ENCODE peak calls at places on chromosomes 1 and 21, in ten cellular contexts. Y is naive B cell; U is naive thymus-derived CD4-positive, alpha-beta T cell; F is lower lobe of right lung; R is gastroesophageal sphincter; D is left colon; C is Right ventricle myocardium superior; X is right lobe of liver; E is foreskin keratinocyte; G is GM12878. W is an unnamed sample.

GRCh38 chr1:21046132-21046531 is 130.6 kb downstream of the EIF4G3 start:
- ATAC-seq in Y (no peak), U (no peak), F (no peak), R (no peak), D (peak), C (no peak), X (no peak), E (no peak), G (no peak), W (no peak)

GRCh38 chr1:165116732-165117131 is 239.8 kb downstream of the LMX1A start:
- ATAC-seq in Y (no peak), U (no peak), F (no peak), R (peak), D (no peak), C (no peak), X (no peak), E (peak), G (no peak), W (no peak)

GRCh38 chr1:97745912-97746311 is 174.9 kb downstream of the DPYD start:
- ATAC-seq in Y (no peak), U (no peak), F (no peak), R (no peak), D (no peak), C (no peak), X (no peak), E (peak), G (no peak), W (no peak)

GRCh38 chr1:12029720-12030339 is 10.5 kb downstream of the MIIP start:
- ATAC-seq in Y (peak), U (no peak), F (no peak), R (no peak), D (no peak), C (no peak), X (no peak), E (no peak), G (peak), W (peak)

GRCh38 chr1:94828251-94828650 is 8.1 kb downstream of the SLC44A3 start:
- ATAC-seq in Y (no peak), U (no peak), F (no peak), R (no peak), D (no peak), C (no peak), X (no peak), E (peak), G (no peak), W (no peak)

GRCh38 chr1:21289127-21289526 is 1.1 kb downstream of the ECE1 start:
- ATAC-seq in Y (no peak), U (no peak), F (no peak), R (no peak), D (no peak), C (no peak), X (no peak), E (no peak), G (no peak), W (no peak)

GRCh38 chr1:36580524-36580923 is 97.8 kb upstream of the CSF3R start:
- ATAC-seq in Y (no peak), U (no peak), F (no peak), R (no peak), D (no peak), C (no peak), X (no peak), E (no peak), G (no peak), W (no peak)

GRCh38 chr1:50183734-50184133 is 75.0 kb downstream of the ELAVL4 start:
- ATAC-seq in Y (no peak), U (no peak), F (no peak), R (no peak), D (no peak), C (peak), X (no peak), E (no peak), G (no peak), W (no peak)

GRCh38 chr21:17554619-17555472 is 42.0 kb downstream of the CXADR start:
- ATAC-seq in Y (no peak), U (no peak), F (no peak), R (no peak), D (peak), C (peak), X (peak), E (peak), G (peak), W (peak)

GRCh38 chr1:228938248-228938891 is 203.1 kb downstream of the RHOU start:
- ATAC-seq in Y (no peak), U (peak), F (peak), R (peak), D (no peak), C (peak), X (peak), E (no peak), G (peak), W (no peak)